ENCODE peak calls at places on chromosomes 4 and X, in four cellular contexts. F, Q, P and S are unnamed samples.

GRCh38 chr4:90419124-90419711 is 292.0 kb downstream of the CCSER1 start:
- DNase-seq in Q (no peak), P (peak; percentile 16), F (peak; percentile 33), S (no peak)

GRCh38 chr4:38860788-38861424 is 4.3 kb upstream of the TLR6 start:
- DNase-seq in Q (peak; percentile 72), P (peak; percentile 66), F (peak; percentile 70), S (peak; percentile 78)

GRCh38 chrX:352181-352580 is 33.6 kb upstream of the GTPBP6 start:
- DNase-seq in F (no peak), P (no peak), Q (peak; percentile 43), S (no peak)

GRCh38 chr4:42628740-42629139 is 28.2 kb downstream of the ATP8A1 start:
- DNase-seq in Q (no peak), F (no peak), P (no peak), S (no peak)

GRCh38 chrX:83916525-83916924 is 55.6 kb downstream of the CYLC1 start:
- DNase-seq in Q (no peak), F (peak; percentile 8), P (no peak), S (peak; percentile 0)

GRCh38 chr4:150722908-150723362 is 141.0 kb downstream of the MAB21L2 start:
- DNase-seq in F (peak; percentile 40), P (no peak), Q (no peak), S (no peak)

GRCh38 chr4:3703677-3704521 is 62.3 kb upstream of the ADRA2C start:
- DNase-seq in P (no peak), Q (no peak), F (no peak), S (no peak)

GRCh38 chrX:24025741-24026402 is 1.1 kb downstream of the KLHL15 start:
- DNase-seq in P (no peak), Q (peak; percentile 50), F (peak; percentile 82), S (no peak)

GRCh38 chrX:139932077-139932900 is 564 bp downstream of the ATP11C start:
- DNase-seq in Q (no peak), P (no peak), F (peak; percentile 10), S (peak; percentile 84)

GRCh38 chrX:13694359-13694758 is 5.4 kb downstream of the RAB9A start:
- DNase-seq in P (no peak), F (no peak), Q (no peak), S (no peak)

GRCh38 chr4:83212041-83212851 is 72.4 kb downstream of the COQ2 start:
- DNase-seq in P (no peak), F (no peak), Q (no peak), S (no peak)

GRCh38 chrX:78513996-78514745 is 145.0 kb downstream of the RTL3 start:
- DNase-seq in F (no peak), P (no peak), Q (no peak), S (no peak)

GRCh38 chrX:12309040-12309732 is 170.9 kb downstream of the FRMPD4 start:
- DNase-seq in Q (no peak), F (peak; percentile 72), P (no peak), S (no peak)

GRCh38 chrX:119989905-119990408 is 46.4 kb upstream of the NKAP start:
- DNase-seq in P (no peak), Q (peak; percentile 44), F (no peak), S (no peak)

GRCh38 chrX:12032082-12032481 is 106.2 kb upstream of the FRMPD4 start:
- DNase-seq in F (no peak), Q (no peak), P (no peak), S (no peak)

GRCh38 chr4:112895785-112896184 is 153.7 kb upstream of the ANK2 start:
- DNase-seq in P (no peak), Q (no peak), F (no peak), S (no peak)

GRCh38 chr4:47383829-47384427 is 79.6 kb downstream of the COMMD8 start:
- DNase-seq in F (peak; percentile 3), Q (no peak), P (peak; percentile 7), S (peak; percentile 16)

GRCh38 chr4:123505077-123505456 is 108.5 kb downstream of the SPRY1 start:
- DNase-seq in F (peak; percentile 40), Q (no peak), P (peak; percentile 76), S (no peak)

GRCh38 chr4:10715135-10715534 is 30.6 kb upstream of the CLNK start:
- DNase-seq in F (no peak), P (no peak), Q (no peak), S (no peak)
- TF ChIP-seq RNF2 in F (no peak), P (no peak), Q (no peak), S (no peak)

GRCh38 chr4:167233523-167234387 is 539 bp downstream of the SPOCK3 start:
- DNase-seq in P (no peak), F (peak; percentile 1), Q (peak; percentile 72), S (no peak)
- TF ChIP-seq RNF2 in P (no peak), F (no peak), Q (peak; percentile 14), S (no peak)

GRCh38 chrX:38315186-38315585 is 12.1 kb downstream of the RPGR start:
- DNase-seq in Q (no peak), P (no peak), F (no peak), S (no peak)

GRCh38 chrX:38312436-38312835 is 14.9 kb downstream of the RPGR start:
- DNase-seq in P (no peak), Q (no peak), F (peak; percentile 40), S (no peak)

GRCh38 chrX:38318196-38318595 is 9.1 kb downstream of the RPGR start:
- DNase-seq in P (no peak), Q (no peak), F (no peak), S (no peak)

GRCh38 chrX:38311743-38312142 is 15.6 kb downstream of the RPGR start:
- DNase-seq in F (no peak), P (no peak), Q (no peak), S (no peak)

DNA sequence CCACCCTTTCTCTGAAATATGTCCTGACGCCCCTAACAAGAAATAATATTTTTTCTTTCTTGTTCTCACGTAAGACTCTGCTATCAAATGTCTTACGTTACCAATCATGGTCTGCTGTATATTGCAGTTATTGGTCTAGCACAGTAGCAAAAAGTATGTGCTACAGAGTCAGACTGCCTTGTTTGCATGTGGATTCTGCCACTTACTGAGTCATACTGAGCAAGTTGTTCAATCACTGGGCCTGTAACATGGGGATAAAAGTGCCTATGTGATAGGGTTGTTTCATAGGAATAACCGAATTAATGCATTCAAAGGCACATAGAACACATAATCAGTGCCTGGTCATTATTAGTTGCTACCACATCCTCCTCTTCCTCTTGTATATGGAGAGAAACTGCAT is 14.1 kb downstream of the RPGR start:
- DNase-seq in Q (no peak), F (no peak), P (no peak), S (no peak)
- TF ChIP-seq RNF2 in Q (no peak), F (no peak), P (no peak), S (no peak)

DNA sequence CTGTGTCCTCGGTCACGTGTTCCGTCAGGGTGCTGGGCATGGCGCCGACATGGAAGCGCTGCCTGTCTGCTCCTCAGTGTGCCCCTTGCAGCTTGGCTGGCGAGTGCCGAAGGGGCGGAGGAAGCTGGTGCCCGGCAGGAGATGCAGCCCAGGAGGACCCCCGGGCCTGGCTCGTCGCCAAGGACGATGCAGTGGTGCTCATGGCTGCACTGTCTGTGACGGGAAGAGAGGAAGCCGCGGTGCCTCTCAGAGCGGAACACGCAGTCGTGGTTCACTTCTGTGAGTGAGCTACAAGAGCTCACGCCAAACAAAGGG is 38.1 kb downstream of the FGFRL1 start:
- DNase-seq in F (no peak), Q (peak; percentile 37), P (no peak), S (no peak)
- TF ChIP-seq RNF2 in F (no peak), Q (no peak), P (no peak), S (no peak)

GRCh38 chrX:133307637-133308485 is 89.7 kb upstream of the TFDP3 start:
- DNase-seq in P (no peak), Q (no peak), F (no peak), S (peak; percentile 6)
- TF ChIP-seq RNF2 in P (no peak), Q (no peak), F (no peak), S (no peak)

GRCh38 chr4:41145571-41146078 is 68.7 kb downstream of the APBB2 start:
- DNase-seq in P (peak; percentile 61), Q (no peak), F (no peak), S (no peak)
- TF ChIP-seq RNF2 in P (no peak), Q (no peak), F (no peak), S (no peak)